ENCODE peak calls at places on chromosomes 3 and 15, in ten cellular contexts. L is left ventricle myocardium inferior; Q is sigmoid colon; E is iPS DF 6.9; G is neural progenitor cell; R is IMR-90; X is left lung; K is transverse colon; J is CD8-positive, alpha-beta memory T cell; O is suprapubic skin. S is an unnamed sample. For H3K9me3, the result is how much of the 10 kb centered on the place peaks cover.

GRCh38 chr15:75578206-75578947 is 738 bp downstream of the PTPN9 start:
- DNase-seq in L (peak), Q (no peak), E (no peak), G (peak), R (no peak), X (peak), K (peak), J (peak), O (peak), S (no peak)

GRCh38 chr15:66935121-66935520 is 130.3 kb upstream of the SMAD3 start:
- DNase-seq in L (no peak), Q (peak), E (no peak), G (no peak), R (no peak), X (no peak), K (no peak), J (no peak), O (peak), S (no peak)

GRCh38 chr15:58676766-58677165 is 72.7 kb downstream of the ADAM10 start:
- DNase-seq in L (no peak), Q (no peak), E (no peak), G (no peak), R (no peak), X (no peak), K (no peak), J (no peak), O (no peak), S (no peak)

GRCh38 chr3:43365601-43366305 is 79.4 kb downstream of the SNRK start:
- DNase-seq in L (no peak), Q (no peak), E (no peak), G (no peak), R (no peak), X (no peak), K (no peak), J (no peak), O (no peak), S (no peak)

GRCh38 chr3:45929042-45929679 is 14.1 kb upstream of the CXCR6 start:
- DNase-seq in L (no peak), Q (peak), E (no peak), G (peak), R (peak), X (no peak), K (peak), J (peak), O (no peak), S (no peak)

GRCh38 chr3:66809579-66809958 is 188.5 kb upstream of the KBTBD8 start:
- DNase-seq in L (no peak), Q (no peak), E (no peak), G (no peak), R (no peak), X (no peak), K (no peak), J (no peak), O (no peak), S (no peak)

GRCh38 chr3:128505771-128506170 is 12.8 kb upstream of the GATA2 start:
- DNase-seq in L (no peak), Q (peak), E (no peak), G (no peak), R (no peak), X (no peak), K (no peak), J (no peak), O (no peak), S (no peak)

GRCh38 chr3:31621314-31621713 is 88.6 kb downstream of the STT3B start:
- DNase-seq in L (no peak), Q (no peak), E (no peak), G (no peak), R (peak), X (no peak), K (no peak), J (no peak), O (no peak), S (no peak)

GRCh38 chr15:94692697-94693096 is 461.3 kb downstream of the MCTP2 start:
- DNase-seq in L (no peak), Q (no peak), E (no peak), G (no peak), R (no peak), X (no peak), K (no peak), J (no peak), O (no peak), S (no peak)

GRCh38 chr15:92638291-92638708 is 17.3 kb downstream of the FAM174B start:
- DNase-seq in L (no peak), Q (no peak), E (no peak), G (no peak), R (peak), X (no peak), K (peak), J (no peak), O (no peak), S (no peak)

GRCh38 chr3:23735575-23736326 is 70.0 kb upstream of the UBE2E1 start:
- DNase-seq in L (peak), Q (no peak), E (no peak), G (peak), R (no peak), X (no peak), K (no peak), J (no peak), O (no peak), S (no peak)

GRCh38 chr3:133489466-133490085 is 83.9 kb upstream of the CDV3 start:
- DNase-seq in L (no peak), Q (no peak), E (no peak), G (no peak), R (peak), X (no peak), K (no peak), J (no peak), O (no peak), S (peak)

GRCh38 chr15:71201471-71201870 is 86.2 kb downstream of the THSD4 start:
- DNase-seq in L (no peak), Q (no peak), E (no peak), G (no peak), R (no peak), X (no peak), K (peak), J (no peak), O (no peak), S (peak)

GRCh38 chr15:74242296-74242929 is 6.3 kb downstream of the CCDC33 start:
- DNase-seq in L (no peak), Q (no peak), E (no peak), G (peak), R (peak), X (no peak), K (no peak), J (no peak), O (no peak), S (no peak)

GRCh38 chr3:116064646-116065045 is 380.6 kb downstream of the LSAMP start:
- DNase-seq in L (no peak), Q (no peak), E (no peak), G (no peak), R (peak), X (no peak), K (no peak), J (no peak), O (no peak), S (no peak)

GRCh38 chr3:15453501-15453900 is 26.1 kb downstream of the EAF1 start:
- DNase-seq in L (no peak), Q (no peak), E (no peak), G (no peak), R (no peak), X (no peak), K (no peak), J (no peak), O (no peak), S (no peak)

GRCh38 chr15:95715116-95715888 is 615.2 kb upstream of the NR2F2 start:
- DNase-seq in L (no peak), Q (no peak), E (no peak), G (no peak), R (peak), X (no peak), K (no peak), J (no peak), O (no peak), S (no peak)

GRCh38 chr15:38242055-38242454 is 10.6 kb upstream of the SPRED1 start:
- DNase-seq in L (no peak), Q (no peak), E (no peak), G (no peak), R (no peak), X (no peak), K (no peak), J (no peak), O (no peak), S (no peak)

GRCh38 chr3:127610105-127610504 is 11.9 kb downstream of the MCM2 start:
- DNase-seq in L (no peak), Q (no peak), E (no peak), G (no peak), R (peak), X (no peak), K (no peak), J (no peak), O (no peak), S (no peak)

GRCh38 chr3:134392336-134392983 is 18.2 kb upstream of the AMOTL2 start:
- DNase-seq in L (no peak), Q (no peak), E (no peak), G (no peak), R (peak), X (no peak), K (no peak), J (no peak), O (no peak), S (no peak)

GRCh38 chr3:183148056-183148455 is 14.5 kb downstream of the LAMP3 start:
- DNase-seq in L (no peak), Q (no peak), E (no peak), G (no peak), R (peak), X (no peak), K (no peak), J (no peak), O (no peak), S (no peak)

GRCh38 chr3:31095254-31095653 is 200.8 kb upstream of the GADL1 start:
- DNase-seq in L (no peak), Q (no peak), E (no peak), G (no peak), R (no peak), X (no peak), K (no peak), J (no peak), O (no peak), S (no peak)

GRCh38 chr3:25663324-25664065 is 1.2 kb downstream of the TOP2B start:
- DNase-seq in L (no peak), Q (no peak), E (no peak), G (peak), R (peak), X (no peak), K (peak), J (no peak), O (no peak), S (peak)

GRCh38 chr15:84947947-84948830 is 33.5 kb upstream of the PDE8A start:
- DNase-seq in L (peak), Q (peak), E (no peak), G (no peak), R (peak), X (no peak), K (no peak), J (no peak), O (no peak), S (no peak)

GRCh38 chr3:141530133-141530768 is 43.4 kb downstream of the RASA2 start:
- DNase-seq in L (no peak), Q (no peak), E (no peak), G (no peak), R (peak), X (no peak), K (no peak), J (peak), O (no peak), S (no peak)

GRCh38 chr3:64022451-64023186 is 675 bp downstream of the PSMD6 start:
- DNase-seq in L (no peak), Q (no peak), E (no peak), G (no peak), R (no peak), X (no peak), K (no peak), J (no peak), O (no peak), S (no peak)

GRCh38 chr3:39705351-39705900 is 104.0 kb upstream of the MYRIP start:
- DNase-seq in L (no peak), Q (no peak), E (no peak), G (no peak), R (no peak), X (no peak), K (no peak), J (no peak), O (no peak), S (no peak)

GRCh38 chr15:56460947-56461346 is 4.0 kb downstream of the MNS1 start:
- DNase-seq in L (no peak), Q (no peak), E (no peak), G (no peak), R (no peak), X (no peak), K (no peak), J (no peak), O (no peak), S (no peak)

GRCh38 chr15:57213783-57214366 is 162.4 kb upstream of the CGNL1 start:
- DNase-seq in L (no peak), Q (no peak), E (no peak), G (peak), R (peak), X (no peak), K (no peak), J (peak), O (no peak), S (no peak)

DNA sequence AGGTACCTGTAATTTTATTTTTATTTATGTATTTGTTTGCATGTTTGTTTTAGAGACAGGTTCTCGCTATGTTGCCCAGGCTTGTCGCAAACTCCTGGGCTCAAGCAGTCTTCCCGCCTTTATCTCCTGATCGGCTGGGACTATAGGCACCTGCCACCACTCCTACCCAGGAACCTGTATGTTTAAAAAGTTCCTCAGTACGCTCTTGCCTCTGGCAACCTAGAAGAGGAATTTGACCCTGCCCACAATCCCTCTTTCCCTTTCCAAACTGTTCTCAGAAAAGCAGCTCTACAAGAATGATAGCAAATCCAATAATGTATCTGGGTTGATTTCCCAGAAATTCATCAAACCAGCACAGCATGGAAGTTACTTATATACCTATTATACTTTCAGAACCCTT is 20.9 kb upstream of the PHLDB2 start:
- DNase-seq in L (no peak), Q (no peak), E (no peak), G (no peak), R (no peak), X (no peak), K (no peak), J (no peak), O (no peak), S (no peak)
- H3K9me3 ChIP-seq in L (under half), Q (under half), E (under half), G (under half), R (under half), X (under half), K (under half), J (under half), O (under half), S (under half)

GRCh38 chr15:79916424-79916823 is 19.6 kb upstream of the MTHFS start:
- DNase-seq in L (no peak), Q (no peak), E (no peak), G (no peak), R (no peak), X (no peak), K (no peak), J (no peak), O (no peak), S (no peak)
- H3K9me3 ChIP-seq in L (half or more), Q (under half), E (under half), G (under half), R (under half), X (half or more), K (half or more), J (under half), O (half or more), S (half or more)

GRCh38 chr15:22237891-22238275 is 157.6 kb downstream of the OR4M2 start:
- DNase-seq in L (no peak), Q (no peak), E (no peak), G (no peak), R (no peak), X (no peak), K (no peak), J (no peak), O (no peak), S (no peak)
- H3K9me3 ChIP-seq in L (under half), Q (under half), E (under half), G (under half), R (under half), X (under half), K (under half), J (under half), O (under half), S (under half)

DNA sequence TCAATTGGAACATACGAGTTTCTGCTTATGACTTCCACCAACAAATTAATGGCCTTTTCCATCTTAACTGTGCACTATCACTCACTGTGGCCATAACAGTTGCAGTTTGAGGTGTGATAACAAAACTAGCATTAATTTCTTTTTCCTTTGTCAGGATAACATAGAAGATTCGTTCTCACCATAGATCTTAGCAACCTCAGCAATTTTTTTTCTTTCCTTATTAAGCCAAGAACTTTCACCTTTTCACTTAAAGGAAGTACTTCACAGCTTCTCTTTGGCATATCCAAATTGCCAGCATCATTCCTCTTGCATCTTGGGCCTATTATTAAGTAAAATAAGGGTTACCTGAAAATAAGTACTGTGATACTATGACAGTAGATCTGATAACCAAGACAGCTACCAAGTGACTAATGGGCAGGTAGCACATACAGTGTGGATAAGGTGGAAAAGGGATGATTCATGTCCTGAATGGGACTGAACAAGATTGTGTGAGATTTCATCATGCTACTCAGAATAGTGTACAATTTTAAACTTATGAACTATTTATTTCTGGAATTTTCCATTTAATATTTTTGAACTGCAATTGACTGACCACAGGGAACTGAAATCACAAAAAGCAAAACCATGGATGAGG is 46.6 kb downstream of the CEP70 start:
- DNase-seq in L (no peak), Q (no peak), E (no peak), G (no peak), R (no peak), X (no peak), K (no peak), J (no peak), O (no peak), S (no peak)
- H3K9me3 ChIP-seq in L (half or more), Q (under half), E (under half), G (under half), R (under half), X (half or more), K (under half), J (under half), O (under half), S (half or more)

DNA sequence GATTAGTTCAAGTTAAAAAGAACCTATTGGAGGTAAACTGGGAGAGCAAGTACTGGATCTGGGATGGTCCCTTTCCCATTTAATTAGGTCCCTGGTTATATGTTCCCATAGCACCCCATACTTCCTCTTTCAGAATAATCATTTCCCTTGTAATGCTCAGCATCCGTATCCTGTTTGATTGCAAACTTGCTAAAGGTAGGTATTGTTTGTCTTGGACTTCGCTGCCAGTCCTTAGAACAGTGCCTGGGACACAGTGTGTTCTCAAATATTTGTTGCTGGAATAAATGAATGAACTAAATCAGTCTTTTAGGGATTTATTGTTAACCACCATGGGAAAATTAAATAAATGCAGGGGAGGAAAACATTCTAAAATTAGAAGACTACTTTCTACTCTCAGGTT is 299.8 kb downstream of the GRM7 start:
- DNase-seq in L (no peak), Q (no peak), E (no peak), G (no peak), R (no peak), X (no peak), K (no peak), J (no peak), O (no peak), S (no peak)
- H3K9me3 ChIP-seq in L (under half), Q (under half), E (under half), G (under half), R (under half), X (under half), K (under half), J (under half), O (under half), S (under half)